ENCODE peak calls at places on chromosomes 5 and 9, in ten cellular contexts. S, X, L, I, T, Y, Q, U, R and C are unnamed samples.

GRCh38 chr5:82211855-82212572 is 66.1 kb downstream of the RPS23 start:
- DNase-seq in S (no peak), X (no peak), L (no peak), I (peak; percentile 13), T (no peak), Y (no peak), Q (no peak), U (no peak), R (no peak), C (no peak)

GRCh38 chr5:128304791-128305190 is 221.2 kb downstream of the SLC12A2 start:
- DNase-seq in S (no peak), X (no peak), L (no peak), I (no peak), T (no peak), Y (no peak), Q (no peak), U (no peak), R (no peak), C (no peak)

GRCh38 chr5:173495225-173495904 is 121.1 kb downstream of the BOD1 start:
- DNase-seq in S (no peak), X (no peak), L (no peak), I (no peak), T (no peak), Y (no peak), Q (no peak), U (no peak), R (no peak), C (no peak)

GRCh38 chr5:80877592-80877991 is 82.6 kb upstream of the RASGRF2 start:
- DNase-seq in S (no peak), X (no peak), L (no peak), I (no peak), T (no peak), Y (no peak), Q (no peak), U (no peak), R (no peak), C (no peak)

GRCh38 chr9:120914953-120915352 is 11.6 kb downstream of the TRAF1 start:
- DNase-seq in S (no peak), X (no peak), L (no peak), I (no peak), T (no peak), Y (no peak), Q (no peak), U (no peak), R (no peak), C (no peak)

GRCh38 chr9:79868532-79869189 is 296.9 kb downstream of the TLE4 start:
- DNase-seq in S (no peak), X (no peak), L (no peak), I (no peak), T (no peak), Y (no peak), Q (no peak), U (no peak), R (no peak), C (no peak)

GRCh38 chr5:6419340-6419852 is 29.3 kb upstream of the UBE2QL1 start:
- DNase-seq in S (no peak), X (no peak), L (no peak), I (no peak), T (no peak), Y (no peak), Q (no peak), U (no peak), R (no peak), C (no peak)

GRCh38 chr5:102937916-102938315 is 182.0 kb downstream of the GIN1 start:
- DNase-seq in S (no peak), X (no peak), L (no peak), I (no peak), T (no peak), Y (no peak), Q (no peak), U (no peak), R (no peak), C (no peak)

GRCh38 chr9:115522928-115523327 is 405.0 kb upstream of the TNC start:
- DNase-seq in S (no peak), X (no peak), L (no peak), I (no peak), T (no peak), Y (no peak), Q (no peak), U (no peak), R (no peak), C (no peak)

GRCh38 chr5:157540707-157541451 is 34.7 kb downstream of the ADAM19 start:
- DNase-seq in S (no peak), X (peak; percentile 83), L (peak; percentile 82), I (peak; percentile 16), T (peak; percentile 39), Y (peak; percentile 72), Q (no peak), U (no peak), R (peak; percentile 82), C (no peak)

GRCh38 chr5:100889165-100889564 is 13.9 kb downstream of the ST8SIA4 start:
- DNase-seq in S (no peak), X (no peak), L (no peak), I (no peak), T (no peak), Y (no peak), Q (no peak), U (no peak), R (no peak), C (no peak)
- H3K4me1 ChIP-seq in S (no peaks in the 10 kb centered on the region), X (peaks cover 92% of the 10 kb centered on the region), L (no peaks in the 10 kb centered on the region), I (no peaks in the 10 kb centered on the region), T (no peaks in the 10 kb centered on the region), Y (no peaks in the 10 kb centered on the region), Q (no peaks in the 10 kb centered on the region), U (no peaks in the 10 kb centered on the region), R (no peaks in the 10 kb centered on the region), C (no peaks in the 10 kb centered on the region)

GRCh38 chr9:134547161-134548100 is 94.2 kb upstream of the COL5A1 start:
- DNase-seq in S (no peak), X (peak; percentile 46), L (peak; percentile 55), I (no peak), T (no peak), Y (no peak), Q (no peak), U (no peak), R (no peak), C (no peak)
- TF ChIP-seq POLR2AphosphoS5 in S (no peak), X (no peak), L (no peak), I (no peak), T (no peak), Y (no peak), Q (no peak), U (no peak), R (no peak), C (no peak)

GRCh38 chr9:110199643-110200042 is 8.3 kb downstream of the C9orf152 start:
- DNase-seq in S (no peak), X (no peak), L (no peak), I (no peak), T (no peak), Y (no peak), Q (no peak), U (no peak), R (no peak), C (no peak)
- TF ChIP-seq POLR2A in S (no peak), X (no peak), L (no peak), I (no peak), T (no peak), Y (peak; percentile 29), Q (no peak), U (no peak), R (no peak), C (no peak)

GRCh38 chr5:149363936-149364335 is 6.1 kb downstream of the PCYOX1L start:
- DNase-seq in S (no peak), X (no peak), L (no peak), I (no peak), T (no peak), Y (no peak), Q (no peak), U (no peak), R (no peak), C (no peak)

GRCh38 chr5:149365418-149365817 is 7.6 kb downstream of the PCYOX1L start:
- DNase-seq in S (no peak), X (no peak), L (no peak), I (peak; percentile 78), T (no peak), Y (no peak), Q (no peak), U (no peak), R (no peak), C (no peak)

GRCh38 chr5:149362541-149362940 is 4.7 kb downstream of the PCYOX1L start:
- DNase-seq in S (no peak), X (no peak), L (no peak), I (no peak), T (no peak), Y (no peak), Q (no peak), U (no peak), R (no peak), C (no peak)

GRCh38 chr5:149364719-149365118 is 6.9 kb downstream of the PCYOX1L start:
- DNase-seq in S (no peak), X (no peak), L (no peak), I (no peak), T (no peak), Y (no peak), Q (no peak), U (no peak), R (no peak), C (no peak)

DNA sequence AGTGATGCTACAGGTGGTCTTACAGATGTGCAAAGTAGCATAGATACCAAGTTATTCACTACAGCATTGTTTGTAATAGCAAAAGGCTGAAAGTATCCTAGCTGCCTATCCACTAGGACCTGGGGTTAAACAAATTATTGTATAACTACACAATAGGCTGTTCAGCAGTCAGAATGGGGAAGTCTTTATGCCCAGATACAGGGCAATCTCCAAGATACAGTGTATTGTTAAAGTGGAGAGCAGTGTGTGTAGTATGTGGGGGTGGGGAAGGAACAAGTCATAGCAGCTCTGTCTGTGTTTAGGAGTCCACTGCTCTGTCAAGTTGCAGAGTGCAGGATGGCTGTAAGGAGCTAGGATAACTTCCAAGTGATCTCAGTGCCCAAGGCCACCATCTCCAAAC is 5.5 kb downstream of the PCYOX1L start:
- DNase-seq in S (no peak), X (no peak), L (no peak), I (no peak), T (no peak), Y (no peak), Q (no peak), U (no peak), R (no peak), C (no peak)
- H3K4me1 ChIP-seq in S (peaks cover 4% of the 10 kb centered on the region), X (peaks cover 39% of the 10 kb centered on the region), L (no peaks in the 10 kb centered on the region), I (peaks cover 29% of the 10 kb centered on the region), T (peaks cover 23% of the 10 kb centered on the region), Y (peaks cover 2% of the 10 kb centered on the region), Q (peaks cover 4% of the 10 kb centered on the region), U (no peaks in the 10 kb centered on the region), R (peaks cover 16% of the 10 kb centered on the region), C (no peaks in the 10 kb centered on the region)